ENCODE peak calls at places on chromosomes 4 and X, in five cellular contexts. N, T, M, L and J are unnamed samples.
A peak's percentile ranks its signal among the peaks of the same experiment; 100 is the strongest.

GRCh38 chr4:55345054-55345453 is 988 bp upstream of the SRD5A3 start:
- DNase-seq in T (no peak), L (no peak), N (no peak), M (no peak), J (no peak)

GRCh38 chr4:1799364-1799996 is 6.4 kb downstream of the FGFR3 start:
- DNase-seq in L (no peak), T (no peak), N (no peak), M (no peak), J (no peak)

GRCh38 chr4:93876739-93877138 is 48.2 kb downstream of the ATOH1 start:
- DNase-seq in T (no peak), N (no peak), L (no peak), M (no peak), J (no peak)

GRCh38 chr4:99979872-99980271 is 29.8 kb upstream of the H2AZ1 start:
- DNase-seq in T (no peak), L (no peak), M (no peak), N (no peak), J (no peak)

GRCh38 chr4:38290360-38290759 is 330.2 kb downstream of the PTTG2 start:
- DNase-seq in M (no peak), L (no peak), T (no peak), N (no peak), J (no peak)

GRCh38 chr4:148166132-148166531 is 276.1 kb downstream of the NR3C2 start:
- DNase-seq in L (peak; percentile 29), M (peak; percentile 10), N (no peak), T (no peak), J (no peak)

GRCh38 chr4:85370400-85371032 is 104.4 kb upstream of the ARHGAP24 start:
- DNase-seq in M (no peak), N (peak; percentile 4), T (peak; percentile 1), L (peak; percentile 26), J (peak; percentile 38)

GRCh38 chr4:103099691-103100392 is at the start of gene BDH2:
- DNase-seq in M (peak; percentile 89), L (peak; percentile 39), T (peak; percentile 89), N (peak; percentile 68), J (peak; percentile 96)

GRCh38 chr4:184811484-184812180 is 14.1 kb downstream of the ACSL1 start:
- DNase-seq in M (no peak), T (no peak), L (no peak), N (no peak), J (no peak)

GRCh38 chrX:72268601-72269365 is 8.3 kb downstream of the RPS4X start:
- DNase-seq in T (no peak), M (peak; percentile 23), N (no peak), L (no peak), J (no peak)

GRCh38 chrX:96182366-96182765 is 502.3 kb upstream of the DIAPH2 start:
- DNase-seq in N (no peak), M (peak; percentile 4), T (peak; percentile 19), L (no peak), J (peak; percentile 18)

GRCh38 chrX:154804957-154805695 is at the start of gene MPP1:
- DNase-seq in M (peak; percentile 18), T (no peak), N (peak; percentile 57), L (peak; percentile 78), J (peak; percentile 33)

GRCh38 chrX:18448416-18448815 is 23.0 kb downstream of the CDKL5 start:
- DNase-seq in T (no peak), M (peak; percentile 18), N (no peak), L (no peak), J (no peak)

GRCh38 chr4:87365348-87365747 is 25.6 kb downstream of the HSD17B11 start:
- DNase-seq in N (no peak), M (no peak), L (no peak), T (no peak), J (no peak)

GRCh38 chrX:108036298-108036973 is 8.4 kb upstream of the VSIG1 start:
- DNase-seq in M (peak; percentile 73), L (no peak), N (peak; percentile 19), T (peak; percentile 28), J (peak; percentile 23)

GRCh38 chr4:71026086-71026485 is 32.6 kb downstream of the DCK start:
- DNase-seq in M (peak; percentile 39), L (no peak), T (peak; percentile 31), N (no peak), J (peak; percentile 53)

GRCh38 chrX:134480061-134480460 is 20.1 kb downstream of the HPRT1 start:
- DNase-seq in T (no peak), M (no peak), N (no peak), L (no peak), J (no peak)

GRCh38 chr4:146844761-146845160 is 100.9 kb downstream of the TTC29 start:
- DNase-seq in M (no peak), L (no peak), N (no peak), T (no peak), J (no peak)

GRCh38 chr4:110352670-110353442 is 123.1 kb upstream of the ENPEP start:
- DNase-seq in L (no peak), T (no peak), M (no peak), N (no peak), J (no peak)

GRCh38 chrX:108029928-108030711 is 14.7 kb upstream of the VSIG1 start:
- DNase-seq in L (no peak), M (no peak), T (no peak), N (no peak), J (no peak)

GRCh38 chr4:82463221-82463620 is 32.8 kb downstream of the ENOPH1 start:
- DNase-seq in M (no peak), T (no peak), L (no peak), N (no peak), J (no peak)

GRCh38 chrX:106964290-106964689 is 35.7 kb downstream of the MORC4 start:
- DNase-seq in T (no peak), N (no peak), M (no peak), L (no peak), J (no peak)

GRCh38 chr4:48570646-48571220 is 80.7 kb downstream of the ZAR1 start:
- DNase-seq in T (no peak), M (peak; percentile 36), L (no peak), N (no peak), J (no peak)

GRCh38 chrX:153633607-153634180 is 13.3 kb upstream of the DUSP9 start:
- DNase-seq in M (no peak), L (no peak), T (no peak), N (no peak), J (no peak)

GRCh38 chrX:21698274-21698673 is 40.1 kb upstream of the KLHL34 start:
- DNase-seq in M (no peak), T (no peak), N (no peak), L (no peak), J (no peak)

GRCh38 chr4:6855692-6856297 is 53.8 kb upstream of the TBC1D14 start:
- DNase-seq in T (no peak), L (peak; percentile 42), M (peak; percentile 39), N (no peak), J (peak; percentile 70)

GRCh38 chrX:95056901-95057300 is 1382.9 kb downstream of the FAM133A start:
- DNase-seq in T (no peak), N (no peak), M (no peak), L (no peak), J (no peak)

GRCh38 chr4:158094413-158095110 is 78.3 kb downstream of the GASK1B start:
- DNase-seq in L (no peak), N (no peak), T (no peak), M (peak; percentile 11), J (no peak)

GRCh38 chr4:108375434-108375833 is 206.7 kb upstream of the LEF1 start:
- DNase-seq in N (no peak), M (no peak), L (no peak), T (no peak), J (no peak)